ENCODE peak calls at places on chromosomes 1 and 21, in six cellular contexts. Q, G, B, M, D and H are unnamed samples.

GRCh38 chr1:64292399-64292798 is 89.0 kb downstream of the UBE2U start:
- DNase-seq in Q (no peak), B (no peak), D (no peak), G (no peak), M (no peak), H (no peak)

GRCh38 chr1:19645544-19646252 is 1.6 kb downstream of the NBL1 start:
- DNase-seq in Q (no peak), D (no peak), M (no peak), G (no peak), B (no peak), H (no peak)

GRCh38 chr1:6603851-6604558 is 1.3 kb upstream of the KLHL21 start:
- DNase-seq in M (no peak), Q (peak), B (peak), D (no peak), G (peak), H (no peak)

GRCh38 chr1:15525043-15525958 is 1.3 kb upstream of the CASP9 start:
- DNase-seq in D (no peak), G (peak), M (no peak), Q (peak), B (no peak), H (peak)

GRCh38 chr1:55286851-55287602 is 71.9 kb upstream of the USP24 start:
- DNase-seq in M (no peak), D (peak), B (no peak), Q (peak), G (no peak), H (no peak)

GRCh38 chr1:172678990-172679772 is 20.3 kb downstream of the FASLG start:
- DNase-seq in M (no peak), G (no peak), Q (no peak), B (no peak), D (peak), H (no peak)

GRCh38 chr1:6198646-6199297 is 623 bp downstream of the RPL22 start:
- DNase-seq in M (no peak), G (no peak), Q (peak), D (peak), B (no peak), H (peak)

GRCh38 chr1:31598980-31599379 is 18.5 kb upstream of the HCRTR1 start:
- DNase-seq in G (no peak), D (no peak), Q (no peak), B (no peak), M (no peak), H (no peak)

GRCh38 chr1:152752225-152752624 is 5.6 kb upstream of the KPRP start:
- DNase-seq in M (no peak), B (no peak), G (peak), Q (no peak), D (no peak), H (peak)

GRCh38 chr21:15788847-15789548 is 59.2 kb downstream of the USP25 start:
- DNase-seq in G (no peak), M (no peak), B (no peak), Q (no peak), D (no peak), H (no peak)

GRCh38 chr1:228424685-228425660 is 8.3 kb upstream of the TRIM17 start:
- DNase-seq in M (no peak), B (no peak), Q (no peak), G (no peak), D (no peak), H (no peak)

GRCh38 chr1:109723351-109723750 is 11.3 kb downstream of the GSTM5 start:
- DNase-seq in B (no peak), D (no peak), M (no peak), Q (no peak), G (peak), H (no peak)

GRCh38 chr1:9809122-9809521 is 14.6 kb downstream of the CLSTN1 start:
- DNase-seq in D (no peak), Q (no peak), G (no peak), M (no peak), B (no peak), H (no peak)

GRCh38 chr1:1054971-1055370 is 19.1 kb downstream of the RNF223 start:
- DNase-seq in B (no peak), G (no peak), M (no peak), D (no peak), Q (no peak), H (no peak)

GRCh38 chr1:60262701-60263100 is 189.1 kb upstream of the C1orf87 start:
- DNase-seq in D (no peak), G (no peak), Q (no peak), B (no peak), M (no peak), H (no peak)

GRCh38 chr1:15220024-15220392 is 27.0 kb upstream of the FHAD1 start:
- DNase-seq in Q (no peak), M (no peak), D (no peak), B (no peak), G (no peak), H (no peak)

GRCh38 chr1:227942716-227943261 is 4.9 kb downstream of the WNT9A start:
- DNase-seq in M (no peak), Q (no peak), B (peak), D (no peak), G (no peak), H (no peak)